ENCODE peak calls at places on chromosomes 7 and 10, in four cellular contexts. One of them, this sample, is unnamed.

GRCh38 chr7:128705891-128706333 is 33.2 kb upstream of the CALU start:
- DNase-seq in CD4-positive, alpha-beta memory T cell: no peak
- DNase-seq in A549: no peak
- DNase-seq in putamen: peak; percentile 48
- DNase-seq in this sample: peak; percentile 50

GRCh38 chr10:34494012-34494411 is 321.1 kb downstream of the PARD3 start:
- DNase-seq in CD4-positive, alpha-beta memory T cell: no peak
- DNase-seq in A549: peak; percentile 68
- DNase-seq in putamen: no peak
- DNase-seq in this sample: no peak

GRCh38 chr7:1567082-1567771 is 2.6 kb downstream of the PSMG3 start:
- DNase-seq in CD4-positive, alpha-beta memory T cell: no peak
- DNase-seq in A549: no peak
- DNase-seq in putamen: peak; percentile 46
- DNase-seq in this sample: no peak

GRCh38 chr10:116848032-116848911 is 1.0 kb upstream of the ENO4 start:
- DNase-seq in CD4-positive, alpha-beta memory T cell: peak; percentile 4
- DNase-seq in A549: no peak
- DNase-seq in putamen: no peak
- DNase-seq in this sample: peak; percentile 14

GRCh38 chr10:131033166-131034085 is 278.1 kb downstream of the TCERG1L start:
- DNase-seq in CD4-positive, alpha-beta memory T cell: no peak
- DNase-seq in A549: no peak
- DNase-seq in putamen: no peak
- DNase-seq in this sample: no peak

GRCh38 chr7:57348646-57349269 is 101.2 kb upstream of the ZNF716 start:
- DNase-seq in CD4-positive, alpha-beta memory T cell: no peak
- DNase-seq in A549: no peak
- DNase-seq in putamen: no peak
- DNase-seq in this sample: no peak

GRCh38 chr7:131244259-131244852 is 83.3 kb upstream of the MKLN1 start:
- DNase-seq in CD4-positive, alpha-beta memory T cell: no peak
- DNase-seq in A549: peak; percentile 72
- DNase-seq in putamen: no peak
- DNase-seq in this sample: peak; percentile 90

GRCh38 chr7:94575646-94576045 is 66.0 kb downstream of the CASD1 start:
- DNase-seq in CD4-positive, alpha-beta memory T cell: no peak
- DNase-seq in A549: no peak
- DNase-seq in putamen: no peak
- DNase-seq in this sample: no peak

GRCh38 chr7:15555385-15555859 is 6.4 kb downstream of the AGMO start:
- DNase-seq in CD4-positive, alpha-beta memory T cell: no peak
- DNase-seq in A549: no peak
- DNase-seq in putamen: peak; percentile 36
- DNase-seq in this sample: peak; percentile 43

GRCh38 chr10:111598433-111599059 is 521.7 kb downstream of the ADRA2A start:
- DNase-seq in CD4-positive, alpha-beta memory T cell: peak; percentile 41
- DNase-seq in A549: peak; percentile 13
- DNase-seq in putamen: peak; percentile 31
- DNase-seq in this sample: peak; percentile 18

GRCh38 chr10:128054163-128054970 is 71.9 kb downstream of the MKI67 start:
- DNase-seq in CD4-positive, alpha-beta memory T cell: no peak
- DNase-seq in A549: no peak
- DNase-seq in putamen: no peak
- DNase-seq in this sample: no peak

GRCh38 chr7:3721422-3721821 is 420.4 kb downstream of the SDK1 start:
- DNase-seq in CD4-positive, alpha-beta memory T cell: no peak
- DNase-seq in A549: no peak
- DNase-seq in putamen: peak; percentile 42
- DNase-seq in this sample: no peak

GRCh38 chr10:34549001-34549400 is 266.1 kb downstream of the PARD3 start:
- DNase-seq in CD4-positive, alpha-beta memory T cell: no peak
- DNase-seq in A549: no peak
- DNase-seq in putamen: no peak
- DNase-seq in this sample: no peak

GRCh38 chr7:28144266-28144665 is 36.3 kb downstream of the JAZF1 start:
- DNase-seq in CD4-positive, alpha-beta memory T cell: no peak
- DNase-seq in A549: no peak
- DNase-seq in putamen: peak; percentile 50
- DNase-seq in this sample: no peak

GRCh38 chr10:10830316-10831061 is 187.2 kb upstream of the CELF2 start:
- DNase-seq in CD4-positive, alpha-beta memory T cell: no peak
- DNase-seq in A549: no peak
- DNase-seq in putamen: no peak
- DNase-seq in this sample: peak; percentile 91

GRCh38 chr10:93437946-93438795 is 44.0 kb downstream of the MYOF start:
- DNase-seq in CD4-positive, alpha-beta memory T cell: no peak
- DNase-seq in A549: no peak
- DNase-seq in putamen: no peak
- DNase-seq in this sample: peak; percentile 73

GRCh38 chr7:3011211-3011852 is 32.3 kb downstream of the CARD11 start:
- DNase-seq in CD4-positive, alpha-beta memory T cell: no peak
- DNase-seq in A549: no peak
- DNase-seq in putamen: no peak
- DNase-seq in this sample: no peak

GRCh38 chr10:112374724-112375541 is 1.0 kb downstream of the ACSL5 start:
- DNase-seq in CD4-positive, alpha-beta memory T cell: peak; percentile 28
- DNase-seq in A549: no peak
- DNase-seq in putamen: no peak
- DNase-seq in this sample: peak; percentile 28

GRCh38 chr7:1675036-1675671 is 5.1 kb downstream of the ELFN1 start:
- DNase-seq in CD4-positive, alpha-beta memory T cell: no peak
- DNase-seq in A549: no peak
- DNase-seq in putamen: no peak
- DNase-seq in this sample: no peak

GRCh38 chr10:109174526-109174925 is 748.8 kb downstream of the XPNPEP1 start:
- DNase-seq in CD4-positive, alpha-beta memory T cell: no peak
- DNase-seq in A549: no peak
- DNase-seq in putamen: no peak
- DNase-seq in this sample: no peak

GRCh38 chr10:103682042-103682441 is 173.3 kb downstream of the SH3PXD2A start:
- DNase-seq in CD4-positive, alpha-beta memory T cell: no peak
- DNase-seq in A549: no peak
- DNase-seq in putamen: no peak
- DNase-seq in this sample: no peak

GRCh38 chr7:26151953-26152781 is at the start of gene NFE2L3:
- DNase-seq in CD4-positive, alpha-beta memory T cell: peak; percentile 81
- DNase-seq in A549: peak; percentile 64
- DNase-seq in putamen: peak; percentile 79
- DNase-seq in this sample: peak; percentile 47

GRCh38 chr7:47965456-47965855 is 14.0 kb downstream of the HUS1 start:
- DNase-seq in CD4-positive, alpha-beta memory T cell: no peak
- DNase-seq in A549: no peak
- DNase-seq in putamen: no peak
- DNase-seq in this sample: no peak

GRCh38 chr10:70053212-70053895 is 708 bp downstream of the MACROH2A2 start:
- DNase-seq in CD4-positive, alpha-beta memory T cell: no peak
- DNase-seq in A549: no peak
- DNase-seq in putamen: no peak
- DNase-seq in this sample: no peak

GRCh38 chr7:44215531-44215930 is 14.8 kb downstream of the YKT6 start:
- DNase-seq in CD4-positive, alpha-beta memory T cell: no peak
- DNase-seq in A549: no peak
- DNase-seq in putamen: no peak
- DNase-seq in this sample: no peak

GRCh38 chr7:82410461-82410860 is 33.1 kb downstream of the CACNA2D1 start:
- DNase-seq in CD4-positive, alpha-beta memory T cell: no peak
- DNase-seq in A549: no peak
- DNase-seq in putamen: peak; percentile 74
- DNase-seq in this sample: no peak

GRCh38 chr7:17680026-17680425 is 260.3 kb downstream of the SNX13 start:
- DNase-seq in CD4-positive, alpha-beta memory T cell: no peak
- DNase-seq in A549: peak; percentile 15
- DNase-seq in putamen: peak; percentile 28
- DNase-seq in this sample: peak; percentile 98

GRCh38 chr10:125775491-125776106 is at the start of gene MMP21:
- DNase-seq in CD4-positive, alpha-beta memory T cell: no peak
- DNase-seq in A549: no peak
- DNase-seq in putamen: no peak
- DNase-seq in this sample: no peak

GRCh38 chr10:4947635-4948596 is 15.3 kb upstream of the AKR1C1 start:
- DNase-seq in CD4-positive, alpha-beta memory T cell: no peak
- DNase-seq in A549: peak; percentile 92
- DNase-seq in putamen: peak; percentile 12
- DNase-seq in this sample: peak; percentile 97

GRCh38 chr7:44576228-44576627 is 2.5 kb upstream of the DDX56 start:
- DNase-seq in CD4-positive, alpha-beta memory T cell: no peak
- DNase-seq in A549: no peak
- DNase-seq in putamen: no peak
- DNase-seq in this sample: no peak

GRCh38 chr7:129777993-129778769 is 166.7 kb downstream of the NRF1 start:
- DNase-seq in CD4-positive, alpha-beta memory T cell: no peak
- DNase-seq in A549: no peak
- DNase-seq in putamen: no peak
- DNase-seq in this sample: no peak

GRCh38 chr10:129761166-129761565 is 202.9 kb downstream of the EBF3 start:
- DNase-seq in CD4-positive, alpha-beta memory T cell: no peak
- DNase-seq in A549: no peak
- DNase-seq in putamen: no peak
- DNase-seq in this sample: no peak

GRCh38 chr7:120400806-120401455 is 128.0 kb downstream of the KCND2 start:
- DNase-seq in CD4-positive, alpha-beta memory T cell: no peak
- DNase-seq in A549: no peak
- DNase-seq in putamen: no peak
- DNase-seq in this sample: no peak